ENCODE peak calls at places on chromosomes 11 and 22, in six cellular contexts. L, S, U, X, F and C are unnamed samples.
A peak's percentile ranks its signal among the peaks of the same experiment; 100 is the strongest.

GRCh38 chr11:67696998-67697397 is 22.6 kb upstream of the ALDH3B2 start:
- DNase-seq in L (no peak), S (no peak), U (no peak), X (no peak), F (no peak), C (no peak)

GRCh38 chr22:19957445-19957844 is 15.8 kb upstream of the TXNRD2 start:
- DNase-seq in L (no peak), S (no peak), U (no peak), X (no peak), F (peak; percentile 40), C (no peak)

GRCh38 chr11:128720522-128720985 is 26.7 kb downstream of the FLI1 start:
- DNase-seq in L (peak; percentile 58), S (no peak), U (no peak), X (no peak), F (no peak), C (no peak)

GRCh38 chr22:30425327-30425615 is 297 bp upstream of the MTFP1 start:
- DNase-seq in L (no peak), S (no peak), U (no peak), X (no peak), F (no peak), C (no peak)

GRCh38 chr11:85132839-85133238 is 494.3 kb downstream of the DLG2 start:
- DNase-seq in L (peak; percentile 62), S (no peak), U (no peak), X (no peak), F (peak; percentile 30), C (no peak)

GRCh38 chr11:102986815-102987214 is 31.3 kb upstream of the MMP13 start:
- DNase-seq in L (no peak), S (no peak), U (no peak), X (no peak), F (no peak), C (no peak)

GRCh38 chr11:77083553-77084245 is 16.9 kb downstream of the CAPN5 start:
- DNase-seq in L (no peak), S (peak; percentile 50), U (peak; percentile 40), X (no peak), F (peak; percentile 27), C (no peak)

GRCh38 chr11:90134420-90135003 is at the start of gene NAALAD2:
- DNase-seq in L (peak; percentile 86), S (peak; percentile 65), U (no peak), X (peak; percentile 24), F (peak; percentile 74), C (no peak)

GRCh38 chr11:120060512-120060911 is 77.4 kb downstream of the TRIM29 start:
- DNase-seq in L (no peak), S (no peak), U (no peak), X (no peak), F (no peak), C (no peak)

GRCh38 chr11:86047275-86047991 is 21.5 kb downstream of the PICALM start:
- DNase-seq in L (no peak), S (no peak), U (no peak), X (no peak), F (no peak), C (no peak)

GRCh38 chr11:102929966-102930365 is 25.6 kb downstream of the MMP13 start:
- DNase-seq in L (no peak), S (no peak), U (no peak), X (no peak), F (no peak), C (peak; percentile 76)

GRCh38 chr22:42906605-42907338 is 49.7 kb upstream of the ARFGAP3 start:
- DNase-seq in L (no peak), S (no peak), U (no peak), X (peak; percentile 55), F (peak; percentile 69), C (no peak)

GRCh38 chr11:93732237-93732892 is 8.9 kb downstream of the TAF1D start:
- DNase-seq in L (no peak), S (no peak), U (no peak), X (no peak), F (no peak), C (peak; percentile 70)

GRCh38 chr11:60782393-60783140 is 2.6 kb upstream of the MS4A10 start:
- DNase-seq in L (no peak), S (no peak), U (no peak), X (no peak), F (no peak), C (no peak)

GRCh38 chr11:116721983-116722382 is 50.8 kb downstream of the BUD13 start:
- DNase-seq in L (no peak), S (no peak), U (no peak), X (no peak), F (no peak), C (no peak)

GRCh38 chr11:68040121-68040956 is 1.5 kb downstream of the TCIRG1 start:
- DNase-seq in L (peak; percentile 90), S (peak; percentile 87), U (no peak), X (peak; percentile 44), F (peak; percentile 73), C (peak; percentile 60)

DNA sequence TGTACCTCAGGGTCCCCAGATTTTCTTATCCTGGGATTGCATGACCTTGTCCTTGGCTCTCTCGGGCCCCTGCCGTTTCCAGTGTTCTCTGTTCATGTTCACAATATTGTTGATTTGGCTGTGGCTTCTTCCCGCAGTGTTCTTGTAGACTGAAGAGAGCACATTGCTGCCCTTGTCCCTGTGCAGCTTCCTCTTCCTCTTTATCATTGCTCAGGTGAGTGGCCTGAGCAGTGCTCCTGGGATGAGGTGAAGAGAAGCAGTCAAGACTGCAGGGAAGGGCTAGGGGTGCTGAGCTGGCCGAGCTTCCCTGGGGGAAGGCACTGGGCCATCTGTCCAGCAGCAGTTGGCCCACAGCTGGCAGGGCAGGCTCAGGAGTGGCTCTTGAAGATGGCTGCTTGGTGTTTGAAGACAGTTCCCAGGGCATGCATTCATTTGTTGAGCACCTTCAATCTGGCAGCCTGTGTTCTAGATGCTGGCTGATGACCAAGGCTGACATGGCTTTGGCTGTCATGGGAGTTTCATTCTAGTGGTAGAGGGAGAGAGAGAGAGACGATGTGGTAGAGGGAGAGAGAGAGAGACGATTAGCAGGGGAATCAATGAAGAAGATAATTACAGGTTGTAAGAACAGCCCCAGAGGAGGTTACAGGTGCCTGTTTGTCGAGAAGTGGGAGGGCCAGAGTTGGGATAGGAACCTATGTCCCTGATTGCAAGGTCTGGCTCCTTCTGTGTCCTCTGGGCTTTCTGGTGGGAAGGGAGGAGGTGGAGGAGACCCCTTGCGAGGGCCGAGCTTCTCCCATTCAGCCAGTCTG is 17.4 kb downstream of the BMAL1 start:
- DNase-seq in L (peak; percentile 22), S (no peak), U (no peak), X (no peak), F (no peak), C (no peak)
- H3K4me1 ChIP-seq in L (no peaks in the 10 kb centered on the region), S (peaks cover 31% of the 10 kb centered on the region), U (no peaks in the 10 kb centered on the region), X (peaks cover 29% of the 10 kb centered on the region), F (peaks cover 15% of the 10 kb centered on the region), C (no peaks in the 10 kb centered on the region)

GRCh38 chr22:39938509-39938908 is 21.7 kb upstream of the TMA7B start:
- DNase-seq in L (no peak), S (no peak), U (no peak), X (no peak), F (no peak), C (no peak)

GRCh38 chr22:39941661-39942060 is 18.5 kb upstream of the TMA7B start:
- DNase-seq in L (no peak), S (no peak), U (no peak), X (no peak), F (no peak), C (no peak)

GRCh38 chr22:39942433-39943213 is 17.6 kb upstream of the TMA7B start:
- DNase-seq in L (peak; percentile 15), S (no peak), U (no peak), X (no peak), F (no peak), C (no peak)

GRCh38 chr22:39939830-39940229 is 20.4 kb upstream of the TMA7B start:
- DNase-seq in L (no peak), S (no peak), U (no peak), X (no peak), F (no peak), C (no peak)

GRCh38 chr22:39940757-39941305 is 19.4 kb upstream of the TMA7B start:
- DNase-seq in L (no peak), S (no peak), U (no peak), X (no peak), F (no peak), C (no peak)
- H3K4me1 ChIP-seq in L (peaks cover 14% of the 10 kb centered on the region), S (no peaks in the 10 kb centered on the region), U (no peaks in the 10 kb centered on the region), X (no peaks in the 10 kb centered on the region), F (no peaks in the 10 kb centered on the region), C (no peaks in the 10 kb centered on the region)

GRCh38 chr11:20589796-20590195 is 9.6 kb upstream of the SLC6A5 start:
- DNase-seq in L (no peak), S (no peak), U (no peak), X (no peak), F (no peak), C (no peak)

DNA sequence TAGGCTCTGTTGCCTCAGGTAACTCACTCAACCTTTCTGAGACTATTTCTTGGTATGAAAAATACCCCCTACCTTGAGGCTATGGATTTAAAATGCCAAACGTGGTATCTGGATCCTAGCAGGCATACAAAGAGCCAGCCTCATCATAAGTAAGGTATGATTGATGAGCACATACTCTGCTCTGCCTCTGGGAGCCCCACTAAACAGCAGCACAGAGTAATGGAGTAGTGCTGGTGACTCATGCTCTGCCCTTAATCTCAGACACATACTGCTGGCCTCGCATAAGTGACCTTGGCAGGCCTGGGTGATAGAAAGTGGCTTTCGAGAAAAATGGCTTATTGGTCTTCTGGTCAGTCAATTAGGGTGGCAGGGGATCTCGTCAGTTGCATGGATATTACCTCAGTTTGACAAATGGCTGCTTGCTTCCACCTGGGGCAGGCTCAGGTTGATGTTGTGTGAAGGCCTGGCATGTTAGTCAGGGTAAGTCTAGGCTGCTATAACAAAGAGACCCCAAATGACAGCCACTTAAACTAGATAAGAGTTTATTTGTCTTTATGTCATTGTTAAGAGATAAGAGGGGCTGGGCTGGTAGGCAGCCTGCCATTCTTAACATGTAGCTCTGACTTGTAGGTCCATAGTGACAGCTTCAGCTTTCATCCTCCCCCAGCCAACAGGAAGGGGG is 15.2 kb upstream of the SLC6A5 start:
- DNase-seq in L (no peak), S (no peak), U (no peak), X (no peak), F (no peak), C (no peak)
- H3K4me1 ChIP-seq in L (no peaks in the 10 kb centered on the region), S (no peaks in the 10 kb centered on the region), U (no peaks in the 10 kb centered on the region), X (no peaks in the 10 kb centered on the region), F (no peaks in the 10 kb centered on the region), C (no peaks in the 10 kb centered on the region)

GRCh38 chr11:2864890-2865289 is 20.7 kb downstream of the CDKN1C start:
- DNase-seq in L (no peak), S (no peak), U (no peak), X (no peak), F (no peak), C (no peak)
- H3K4me1 ChIP-seq in L (no peaks in the 10 kb centered on the region), S (no peaks in the 10 kb centered on the region), U (peaks cover 8% of the 10 kb centered on the region), X (peaks cover 10% of the 10 kb centered on the region), F (no peaks in the 10 kb centered on the region), C (peaks cover 5% of the 10 kb centered on the region)

GRCh38 chr22:47000888-47001287 is 238.4 kb downstream of the TBC1D22A start:
- DNase-seq in L (no peak), S (no peak), U (no peak), X (no peak), F (no peak), C (no peak)
- H3K4me1 ChIP-seq in L (no peaks in the 10 kb centered on the region), S (no peaks in the 10 kb centered on the region), U (no peaks in the 10 kb centered on the region), X (no peaks in the 10 kb centered on the region), F (no peaks in the 10 kb centered on the region), C (no peaks in the 10 kb centered on the region)

DNA sequence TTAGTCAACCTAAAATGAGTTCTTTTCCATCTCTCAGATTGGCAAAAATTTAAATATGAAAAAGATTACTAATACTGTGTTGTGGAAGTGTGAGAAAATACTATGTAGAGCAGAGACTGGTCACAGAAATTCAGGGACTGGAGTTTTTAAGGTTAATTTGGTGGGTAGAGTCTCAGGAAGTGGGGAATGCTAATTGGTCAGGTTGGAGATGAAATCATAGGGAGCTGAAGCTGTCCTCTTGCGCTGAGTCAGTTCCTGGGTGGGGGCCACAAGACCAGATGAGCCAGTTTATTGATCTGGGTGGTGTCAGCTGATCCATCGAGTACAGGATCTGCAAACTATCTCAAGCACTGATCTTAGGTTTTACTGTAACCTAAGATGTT is 29.4 kb upstream of the TMEM86A start:
- DNase-seq in L (no peak), S (no peak), U (no peak), X (no peak), F (no peak), C (peak; percentile 15)
- H3K4me1 ChIP-seq in L (no peaks in the 10 kb centered on the region), S (no peaks in the 10 kb centered on the region), U (no peaks in the 10 kb centered on the region), X (no peaks in the 10 kb centered on the region), F (no peaks in the 10 kb centered on the region), C (no peaks in the 10 kb centered on the region)